ENCODE peak calls at places on chromosomes 12 and 14, in eight cellular contexts. A is Panc1, V is GM23338, P is stomach, J is transverse colon, H is HCT116, U is prostate gland, O is H1. E is an unnamed sample.

GRCh38 chr12:109154485-109155438 is 38.4 kb downstream of the ACACB start:
- DNase-seq in A (peak; percentile 22), P (peak; percentile 85), H (peak; percentile 87), U (peak; percentile 76), V (peak; percentile 97), O (peak; percentile 90), J (peak; percentile 87), E (peak; percentile 91)

GRCh38 chr12:127241056-127241830 is 1025.7 kb upstream of the TMEM132C start:
- DNase-seq in A (no peak), O (no peak), V (no peak), J (no peak), U (no peak), P (no peak), H (no peak), E (no peak)

GRCh38 chr12:63928305-63928704 is 83.8 kb downstream of the SRGAP1 start:
- DNase-seq in O (no peak), U (no peak), P (no peak), A (no peak), V (no peak), H (no peak), J (no peak), E (no peak)

GRCh38 chr14:60637490-60638452 is 11.5 kb downstream of the SIX1 start:
- DNase-seq in O (no peak), P (no peak), H (no peak), U (peak; percentile 21), J (no peak), V (peak; percentile 82), A (no peak), E (no peak)

GRCh38 chr12:43872396-43872795 is 36.5 kb downstream of the TMEM117 start:
- DNase-seq in U (no peak), P (no peak), J (no peak), A (no peak), H (no peak), V (no peak), O (no peak), E (no peak)

GRCh38 chr12:104643093-104643646 is 186.4 kb downstream of the CHST11 start:
- DNase-seq in J (no peak), P (no peak), O (no peak), A (no peak), U (no peak), H (no peak), V (no peak), E (no peak)

GRCh38 chr14:104429291-104429861 is 150.2 kb upstream of the C14orf180 start:
- DNase-seq in O (no peak), U (no peak), A (no peak), P (no peak), J (no peak), H (no peak), V (no peak), E (peak; percentile 52)

GRCh38 chr12:95473440-95473946 is 459 bp upstream of the METAP2 start:
- DNase-seq in O (no peak), V (peak; percentile 43), P (peak; percentile 36), J (peak; percentile 48), U (peak; percentile 72), A (peak; percentile 18), H (peak; percentile 19), E (no peak)

GRCh38 chr14:93832665-93833064 is 44.4 kb upstream of the PRIMA1 start:
- DNase-seq in J (no peak), O (no peak), P (peak; percentile 80), A (no peak), U (peak; percentile 79), H (no peak), V (no peak), E (peak; percentile 24)

GRCh38 chr14:68546839-68547238 is 246.0 kb downstream of the ZFP36L1 start:
- DNase-seq in H (no peak), A (no peak), U (no peak), O (no peak), J (no peak), P (no peak), V (no peak), E (no peak)

GRCh38 chr14:68549057-68549421 is 243.8 kb downstream of the ZFP36L1 start:
- DNase-seq in J (no peak), P (no peak), V (peak; percentile 11), U (no peak), A (no peak), H (peak; percentile 74), O (no peak), E (no peak)

GRCh38 chr14:68547305-68548193 is 245.3 kb downstream of the ZFP36L1 start:
- DNase-seq in A (peak; percentile 27), H (peak; percentile 85), O (no peak), J (peak; percentile 62), U (peak; percentile 42), V (no peak), P (peak; percentile 41), E (no peak)

GRCh38 chr14:68549966-68550705 is 242.7 kb downstream of the ZFP36L1 start:
- DNase-seq in A (no peak), P (no peak), U (peak; percentile 41), J (no peak), O (no peak), V (peak; percentile 12), H (no peak), E (no peak)

DNA sequence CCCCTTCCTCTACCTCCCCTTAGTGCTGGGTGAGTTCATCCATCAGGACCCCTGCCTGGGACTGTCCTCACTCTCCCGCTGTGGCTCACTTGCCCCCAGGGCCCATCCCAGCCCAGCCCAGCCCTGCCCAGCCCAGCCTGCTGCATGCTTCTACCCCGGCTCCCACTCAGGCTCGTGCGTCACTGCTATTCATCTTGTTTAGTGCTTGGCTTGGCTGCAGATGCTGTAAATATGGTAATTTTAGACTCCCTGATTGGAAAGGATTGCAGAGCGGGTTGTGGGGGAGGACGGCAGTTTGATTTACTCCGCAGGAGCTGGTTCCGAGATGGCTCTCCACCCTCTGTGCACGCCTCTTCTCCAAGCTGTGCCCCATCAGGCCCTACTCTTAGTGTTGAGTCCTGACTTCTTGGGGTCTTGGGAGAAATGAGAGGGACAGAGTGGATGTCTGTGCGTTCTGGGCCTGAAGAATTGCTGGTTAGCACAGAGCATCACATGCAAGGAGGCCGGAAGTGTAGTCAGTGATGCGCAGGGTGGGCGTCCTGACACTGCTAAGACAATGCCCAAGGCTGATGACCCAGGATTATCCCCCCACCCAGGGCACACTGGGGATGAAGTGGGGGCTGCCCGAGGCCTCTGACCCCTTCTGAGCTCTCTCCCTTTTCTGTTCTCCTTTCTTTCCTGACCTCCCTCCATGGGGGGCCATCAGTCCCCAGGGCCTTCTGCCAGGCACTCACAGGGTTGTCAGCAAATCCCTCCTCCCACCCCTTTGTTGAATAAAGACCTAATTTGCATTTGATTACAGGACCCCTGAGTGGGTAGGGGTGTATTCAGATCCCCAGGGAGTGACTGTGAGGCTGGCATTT is 244.4 kb downstream of the ZFP36L1 start:
- DNase-seq in U (peak; percentile 84), P (peak; percentile 48), V (peak; percentile 15), H (peak; percentile 82), A (no peak), J (peak; percentile 78), O (no peak), E (peak; percentile 95)
- H3K4me3 ChIP-seq in U (no peak overlapping the region), P (no peak overlapping the region), V (no peak overlapping the region), H (peak overlapping the region; percentile 38), A (no peak overlapping the region), J (no peak overlapping the region), O (no peak overlapping the region), E (peak overlapping the region; percentile 4)

GRCh38 chr12:132237772-132238486 is 91.5 kb downstream of the GALNT9 start:
- DNase-seq in H (no peak), V (no peak), U (no peak), P (no peak), O (no peak), A (no peak), J (no peak), E (no peak)
- TF ChIP-seq POLR2AphosphoS5 in H (no peak), V (no peak), U (no peak), P (no peak), O (no peak), A (no peak), J (no peak), E (no peak)

DNA sequence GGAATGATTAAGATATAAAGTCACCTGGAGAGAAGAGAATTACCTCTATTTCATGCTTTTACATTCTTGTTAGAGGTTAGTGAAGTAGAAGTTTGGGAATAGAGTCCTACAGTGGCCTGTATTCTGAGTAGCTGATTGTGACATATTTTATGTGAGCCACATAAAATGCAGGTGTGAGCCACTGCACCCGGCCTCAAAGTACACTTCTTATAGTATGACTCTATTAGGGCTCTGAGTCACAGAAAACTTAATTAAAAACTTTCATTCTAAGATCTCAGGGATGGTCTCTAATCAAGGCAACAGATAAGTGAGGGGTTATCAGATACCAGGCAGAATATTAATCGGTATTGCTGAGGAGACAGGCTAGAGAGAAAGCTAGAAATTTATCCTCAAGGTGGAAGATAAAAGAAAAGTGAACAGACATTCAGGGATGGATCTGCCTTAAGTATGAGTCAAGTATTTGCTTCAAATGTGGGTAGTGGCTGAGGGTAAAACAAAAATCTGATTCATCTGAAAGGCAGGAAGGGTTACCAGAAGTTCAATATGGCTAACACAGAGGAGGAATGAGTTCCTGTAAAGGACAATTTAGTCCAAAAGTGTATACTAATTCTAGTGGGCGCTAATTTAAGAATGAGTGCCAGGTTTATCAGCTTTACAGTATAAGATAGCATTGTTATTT is 5.5 kb upstream of the G2E3 start:
- DNase-seq in P (no peak), H (peak; percentile 21), J (no peak), U (no peak), V (no peak), O (no peak), A (no peak), E (no peak)
- H3K4me3 ChIP-seq in P (no peak overlapping the region), H (peak overlapping the region; percentile 24), J (no peak overlapping the region), U (no peak overlapping the region), V (no peak overlapping the region), O (no peak overlapping the region), A (no peak overlapping the region), E (no peak overlapping the region)

GRCh38 chr12:52062167-52063080 is 7.4 kb upstream of the ATG101 start:
- DNase-seq in H (no peak), O (no peak), U (no peak), V (no peak), P (no peak), A (no peak), J (no peak), E (no peak)
- TF ChIP-seq POLR2AphosphoS5 in H (no peak), O (no peak), U (no peak), V (no peak), P (no peak), A (no peak), J (no peak), E (no peak)

GRCh38 chr12:120367924-120368788 is 808 bp downstream of the MSI1 start:
- DNase-seq in J (peak; percentile 22), O (no peak), H (no peak), A (no peak), U (no peak), P (no peak), V (peak; percentile 64), E (no peak)
- H3K4me3 ChIP-seq in J (peak overlapping the region; percentile 64), O (peak overlapping the region; percentile 84), H (peak overlapping the region; percentile 70), A (peak overlapping the region; percentile 18), U (peak overlapping the region; percentile 60), P (peak overlapping the region; percentile 63), V (peak overlapping the region; percentile 79), E (peak overlapping the region; percentile 60)

GRCh38 chr14:34873591-34874385 is 1.4 kb downstream of the BAZ1A start:
- DNase-seq in V (peak; percentile 89), H (peak; percentile 54), J (peak; percentile 86), O (peak; percentile 33), A (no peak), U (peak; percentile 73), P (peak; percentile 82), E (peak; percentile 95)
- TF ChIP-seq POLR2AphosphoS5 in V (no peak), H (peak; percentile 83), J (peak; percentile 84), O (peak; percentile 63), A (peak; percentile 25), U (peak; percentile 68), P (peak; percentile 87), E (peak; percentile 20)